ENCODE peak calls at places on chromosomes 4 and X, in nine cellular contexts. O is HCT116, V is astrocyte, H is esophagus squamous epithelium, L is OCI-LY7, I is fibroblast of lung, N is DND-41, M is kidney, X is A549. P is an unnamed sample. For H3K4me1, the result is how much of the 10 kb centered on the place peaks cover.

GRCh38 chr4:180164799-180165198 is 2078.4 kb upstream of the TENM3 start:
- DNase-seq in O (no peak), H (no peak), L (no peak), M (no peak), I (peak), X (peak), V (peak), N (no peak), P (no peak)

GRCh38 chr4:41369680-41370079 is 113.0 kb downstream of the UCHL1 start:
- DNase-seq in H (no peak), N (no peak), L (no peak), X (no peak), V (peak), O (no peak), I (peak), M (peak), P (peak)

GRCh38 chr4:186144596-186145569 is 40.4 kb downstream of the FAM149A start:
- DNase-seq in O (no peak), V (peak), X (peak), N (no peak), I (peak), L (no peak), H (no peak), M (peak), P (peak)

GRCh38 chr4:31160146-31160545 is 440.0 kb downstream of the PCDH7 start:
- DNase-seq in L (no peak), I (peak), X (no peak), H (no peak), V (peak), N (no peak), M (no peak), O (no peak), P (no peak)

GRCh38 chr4:157231525-157231924 is 11.0 kb downstream of the GRIA2 start:
- DNase-seq in L (no peak), N (no peak), I (no peak), V (no peak), M (no peak), H (no peak), O (no peak), X (no peak), P (no peak)

GRCh38 chr4:112747035-112747434 is 110.1 kb downstream of the LARP7 start:
- DNase-seq in I (no peak), N (no peak), X (no peak), V (no peak), O (peak), H (no peak), L (no peak), M (no peak), P (peak)

GRCh38 chrX:16658284-16658683 is 8.3 kb downstream of the S100G start:
- DNase-seq in N (no peak), M (no peak), O (no peak), V (peak), L (no peak), H (no peak), I (peak), X (no peak), P (peak)

GRCh38 chr4:147773261-147774184 is 41.6 kb downstream of the ARHGAP10 start:
- DNase-seq in I (peak), O (no peak), X (no peak), V (peak), M (no peak), H (no peak), N (no peak), L (no peak), P (no peak)

GRCh38 chr4:60122820-60123219 is 1077.3 kb upstream of the ADGRL3 start:
- DNase-seq in H (no peak), L (no peak), N (no peak), V (no peak), O (no peak), M (no peak), X (no peak), I (peak), P (no peak)

GRCh38 chr4:185115827-185116232 is 27.2 kb upstream of the SLC25A4 start:
- DNase-seq in N (peak), O (no peak), M (peak), H (no peak), L (no peak), V (peak), X (peak), I (peak), P (peak)
- TF ChIP-seq CTCF in N (no peak), O (no peak), M (no peak), H (no peak), L (no peak), V (no peak), X (no peak), I (no peak), P (no peak)

GRCh38 chr4:6941796-6942195 is 32.2 kb downstream of the TBC1D14 start:
- DNase-seq in O (no peak), L (peak), I (no peak), V (no peak), H (no peak), N (no peak), X (no peak), M (no peak), P (no peak)
- H3K4me1 ChIP-seq in O (under half), L (half or more), I (under half), V (under half), H (under half), N (under half), X (under half), M (under half), P (under half)

GRCh38 chrX:115266300-115266699 is 23.2 kb upstream of the LUZP4 start:
- DNase-seq in M (no peak), H (no peak), N (no peak), X (no peak), V (no peak), I (peak), L (no peak), O (no peak), P (no peak)
- TF ChIP-seq CTCF in M (no peak), H (no peak), N (no peak), X (no peak), V (no peak), I (no peak), L (no peak), O (no peak), P (no peak)

GRCh38 chr4:86924805-86925204 is 10.0 kb upstream of the AFF1 start:
- DNase-seq in O (no peak), I (peak), X (peak), L (no peak), V (peak), M (no peak), H (no peak), N (no peak), P (no peak)
- H3K4me1 ChIP-seq in O (under half), I (under half), X (half or more), L (under half), V (under half), M (under half), H (under half), N (under half), P (under half)

GRCh38 chrX:39133971-39134370 is 332.7 kb downstream of the MID1IP1 start:
- DNase-seq in I (no peak), L (peak), H (no peak), M (no peak), X (peak), O (no peak), N (peak), V (no peak), P (peak)
- TF ChIP-seq CTCF in I (no peak), L (peak), H (no peak), M (peak), X (no peak), O (no peak), N (peak), V (no peak), P (no peak)

DNA sequence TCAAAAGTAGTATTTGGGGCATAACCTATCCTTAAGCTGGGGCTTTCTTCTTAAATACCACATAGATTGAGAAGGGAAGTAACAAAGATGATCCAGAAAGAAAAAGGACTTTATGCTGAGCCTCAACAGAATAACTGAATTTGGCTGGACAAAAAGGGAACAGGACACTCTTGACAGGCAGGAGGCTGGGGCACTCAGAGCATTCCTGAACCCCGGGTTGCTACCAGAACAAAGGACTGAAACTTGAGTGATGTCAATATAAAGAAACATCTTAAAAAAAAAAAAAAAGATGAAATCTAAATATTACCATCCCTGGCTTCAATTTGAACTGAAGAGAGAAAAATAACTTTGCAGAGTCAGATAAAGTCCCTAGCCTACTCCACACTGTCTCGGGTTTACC is 23.9 kb downstream of the RELL1 start:
- DNase-seq in N (no peak), L (no peak), I (no peak), O (no peak), V (no peak), M (no peak), X (no peak), H (no peak), P (no peak)
- H3K4me1 ChIP-seq in N (under half), L (under half), I (under half), O (under half), V (under half), M (under half), X (half or more), H (under half), P (under half)

DNA sequence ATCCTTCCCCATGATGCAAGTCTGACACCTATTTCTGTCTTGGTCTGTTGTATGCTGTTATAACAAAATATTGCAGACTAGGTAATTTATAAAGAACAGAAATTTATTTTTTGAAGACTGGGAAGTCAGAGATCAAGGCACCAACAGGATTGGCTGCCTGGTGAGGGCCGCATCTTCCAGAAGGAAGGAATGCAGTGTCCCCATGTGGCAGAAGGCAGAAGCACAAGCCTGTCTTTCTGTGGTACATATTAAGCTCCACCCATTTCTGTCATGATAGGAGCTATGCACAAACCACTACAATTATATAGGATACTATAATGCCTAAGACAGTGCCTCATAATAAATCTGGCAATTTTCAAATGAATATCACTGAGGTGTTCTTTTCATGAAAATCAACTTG is 502.3 kb upstream of the DIAPH2 start:
- DNase-seq in V (no peak), L (no peak), M (no peak), X (peak), H (no peak), I (no peak), N (no peak), O (no peak), P (peak)
- TF ChIP-seq CTCF in V (peak), L (peak), M (peak), X (no peak), H (peak), I (peak), N (peak), O (no peak), P (peak)

DNA sequence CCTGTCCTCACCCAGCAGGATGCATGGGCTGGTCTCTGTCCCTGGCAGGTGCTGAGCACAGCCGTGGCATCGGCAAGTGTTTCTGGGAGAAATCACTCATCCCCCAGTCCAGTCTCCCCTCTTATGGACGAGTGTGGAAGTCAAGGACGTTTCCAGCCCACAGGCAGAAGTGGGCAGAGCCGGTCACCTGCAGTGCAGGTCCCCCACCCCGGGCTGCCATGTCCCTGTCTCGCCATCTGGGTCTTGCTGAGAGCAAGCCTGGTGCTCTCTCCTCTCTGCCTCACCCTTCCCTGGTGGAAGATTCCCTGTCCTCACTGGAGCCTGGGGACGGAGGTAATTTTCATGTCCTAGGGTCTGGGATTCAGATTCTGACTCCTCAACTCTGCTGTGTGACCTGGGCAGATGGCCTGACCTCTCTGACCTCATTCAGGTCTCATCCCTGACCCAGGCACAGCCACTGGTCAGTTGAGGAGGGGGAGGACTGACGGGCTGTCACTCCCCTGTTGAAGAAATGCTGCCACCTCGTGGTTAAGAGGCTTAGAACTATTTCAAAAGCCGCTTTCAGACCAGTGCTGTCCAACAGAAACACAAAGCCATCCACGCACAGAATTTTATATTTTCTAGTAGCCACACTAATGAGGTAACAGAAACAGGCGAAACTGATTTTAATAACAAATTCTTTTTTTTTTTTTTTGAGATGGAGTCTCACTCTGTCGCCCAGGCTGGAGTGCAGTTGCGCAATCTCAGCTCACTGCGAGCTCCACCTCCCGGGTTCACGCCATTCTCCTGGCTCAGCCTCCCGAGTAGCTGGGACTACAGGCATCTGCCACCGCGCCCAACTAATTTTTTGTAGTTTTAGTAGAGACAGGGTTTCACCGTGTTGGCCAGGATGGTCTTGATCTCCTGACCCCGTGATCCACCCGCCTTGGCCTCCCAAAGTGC is 1.8 kb downstream of the CPZ start:
- DNase-seq in M (peak), I (peak), H (no peak), V (peak), X (peak), L (peak), N (peak), O (peak), P (peak)
- H3K4me1 ChIP-seq in M (under half), I (under half), H (under half), V (under half), X (under half), L (under half), N (under half), O (under half), P (under half)

GRCh38 chr4:75968084-75968483 is 22.7 kb downstream of the SDAD1 start:
- DNase-seq in L (no peak), M (no peak), O (no peak), V (no peak), N (no peak), I (no peak), H (no peak), X (no peak), P (no peak)

GRCh38 chr4:75976177-75976576 is 14.6 kb downstream of the SDAD1 start:
- DNase-seq in I (no peak), N (no peak), V (no peak), O (no peak), H (no peak), X (no peak), L (no peak), M (no peak), P (no peak)

DNA sequence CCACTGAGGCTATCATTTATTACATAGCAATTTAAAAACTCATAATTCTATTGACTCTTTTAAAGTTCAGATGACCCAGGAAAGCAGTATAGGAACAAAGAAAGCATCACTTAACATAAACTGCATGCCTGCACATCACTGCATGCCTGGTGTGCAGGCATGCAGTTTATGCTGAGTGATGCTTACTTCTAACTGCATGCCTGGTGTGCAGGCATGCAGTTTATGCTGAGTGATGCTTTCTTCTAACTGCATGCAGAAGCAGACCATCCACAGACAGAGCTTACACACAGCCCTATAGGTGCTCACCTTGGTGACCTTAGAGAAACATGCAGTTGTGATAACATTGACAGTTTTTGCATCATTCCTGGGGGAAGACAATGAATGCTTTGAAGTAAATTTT is 17.0 kb downstream of the SDAD1 start:
- DNase-seq in N (no peak), X (no peak), M (no peak), H (no peak), I (no peak), O (no peak), L (no peak), V (no peak), P (no peak)
- TF ChIP-seq CTCF in N (no peak), X (no peak), M (no peak), H (no peak), I (no peak), O (no peak), L (no peak), V (no peak), P (no peak)

P was measured in cardiac muscle cell.